ENCODE peak calls at places on chromosomes 7 and 10, in five cellular contexts. I, V, C, Z and G are unnamed samples. For H3K4me1, the result is how much of the 10 kb centered on the place peaks cover.

GRCh38 chr10:59718246-59718645 is 8.6 kb upstream of the SLC16A9 start:
- DNase-seq in Z (no peak), V (no peak), C (no peak), I (no peak), G (no peak)

GRCh38 chr10:100516847-100517246 is 2.8 kb downstream of the SEC31B start:
- DNase-seq in I (no peak), Z (no peak), V (no peak), C (peak), G (no peak)

GRCh38 chr10:110708776-110709443 is 64.8 kb downstream of the RBM20 start:
- DNase-seq in V (no peak), I (no peak), C (no peak), Z (no peak), G (no peak)

GRCh38 chr10:121231059-121231458 is 367.2 kb downstream of the FGFR2 start:
- DNase-seq in Z (no peak), C (no peak), V (no peak), I (no peak), G (no peak)

GRCh38 chr7:24756989-24757798 is at the start of gene GSDME:
- DNase-seq in Z (peak), C (peak), I (peak), V (peak), G (peak)

GRCh38 chr7:102992509-102992819 is 79.7 kb downstream of the LRRC17 start:
- DNase-seq in I (no peak), Z (no peak), V (no peak), C (no peak), G (no peak)

GRCh38 chr7:96126382-96126781 is 195.5 kb downstream of the SLC25A13 start:
- DNase-seq in I (no peak), V (no peak), Z (no peak), C (no peak), G (no peak)

GRCh38 chr7:36158321-36158605 is 5.2 kb downstream of the EEPD1 start:
- DNase-seq in I (no peak), C (no peak), Z (no peak), V (no peak), G (no peak)

GRCh38 chr7:36852931-36853330 is 128.6 kb upstream of the AOAH start:
- DNase-seq in I (no peak), Z (no peak), C (no peak), V (no peak), G (no peak)

GRCh38 chr10:17872191-17873091 is 63.3 kb downstream of the MRC1 start:
- DNase-seq in Z (no peak), I (no peak), V (peak), C (peak), G (peak)

GRCh38 chr10:49741108-49741995 is 20.8 kb downstream of the OGDHL start:
- DNase-seq in I (no peak), C (peak), Z (no peak), V (peak), G (no peak)

GRCh38 chr7:36406156-36406555 is 16.5 kb downstream of the ANLN start:
- DNase-seq in V (no peak), I (no peak), Z (no peak), C (no peak), G (no peak)

GRCh38 chr7:19017374-19017773 is 100.1 kb downstream of the TWIST1 start:
- DNase-seq in Z (no peak), V (no peak), I (no peak), C (no peak), G (no peak)

GRCh38 chr10:104406715-104407517 is 53.3 kb downstream of the CFAP58 start:
- DNase-seq in V (peak), I (no peak), C (peak), Z (no peak), G (peak)

GRCh38 chr10:122492006-122492405 is 30.7 kb downstream of the HTRA1 start:
- DNase-seq in I (no peak), Z (no peak), V (no peak), C (no peak), G (no peak)
- H3K4me1 ChIP-seq in I (under half), Z (under half), V (under half), C (under half), G (under half)

GRCh38 chr10:6274040-6274439 is 71.3 kb downstream of the PFKFB3 start:
- DNase-seq in V (peak), C (no peak), Z (no peak), I (no peak), G (no peak)

GRCh38 chr10:6275022-6275997 is 72.6 kb downstream of the PFKFB3 start:
- DNase-seq in Z (peak), I (peak), C (peak), V (peak), G (peak)

GRCh38 chr10:6272126-6272525 is 69.4 kb downstream of the PFKFB3 start:
- DNase-seq in I (no peak), Z (no peak), C (no peak), V (no peak), G (no peak)

GRCh38 chr10:6273351-6273750 is 70.6 kb downstream of the PFKFB3 start:
- DNase-seq in C (no peak), I (no peak), Z (no peak), V (no peak), G (no peak)

GRCh38 chr10:6274504-6274903 is 71.8 kb downstream of the PFKFB3 start:
- DNase-seq in Z (no peak), I (no peak), V (no peak), C (no peak), G (no peak)
- H3K4me3 ChIP-seq in Z (no peak), I (no peak), V (no peak), C (peak), G (no peak)

DNA sequence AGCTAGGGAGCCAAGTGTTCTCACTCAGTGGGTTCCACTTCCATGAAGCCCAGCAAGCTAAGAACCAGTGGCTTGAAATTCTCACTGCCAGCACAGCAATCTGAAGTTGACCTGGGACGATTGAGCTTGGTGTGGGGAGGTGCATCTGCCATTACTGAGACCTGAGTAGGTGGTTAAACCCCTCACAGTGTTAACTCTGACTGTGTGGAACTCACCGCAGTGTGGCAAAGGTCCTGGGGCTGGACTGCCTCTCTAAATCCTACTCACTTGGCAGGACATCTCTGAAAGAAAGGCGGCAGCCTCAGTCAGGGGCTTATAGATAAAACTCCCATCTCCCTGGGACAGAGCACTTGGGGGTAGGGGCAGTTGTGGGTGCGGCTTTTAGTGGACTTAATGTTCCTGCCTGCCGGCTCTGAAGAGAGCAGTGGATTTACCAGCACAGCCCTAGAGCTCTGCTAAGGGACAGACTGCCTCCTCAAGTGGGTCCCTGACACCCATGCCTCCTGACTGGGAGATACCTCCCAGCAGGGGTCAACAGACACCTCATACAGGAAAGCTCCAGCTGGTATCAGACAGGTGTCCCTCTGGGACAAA is 143.1 kb downstream of the PDE1C start:
- DNase-seq in V (no peak), C (no peak), I (no peak), Z (no peak), G (no peak)
- H3K4me1 ChIP-seq in V (under half), C (under half), I (under half), Z (under half), G (under half)

DNA sequence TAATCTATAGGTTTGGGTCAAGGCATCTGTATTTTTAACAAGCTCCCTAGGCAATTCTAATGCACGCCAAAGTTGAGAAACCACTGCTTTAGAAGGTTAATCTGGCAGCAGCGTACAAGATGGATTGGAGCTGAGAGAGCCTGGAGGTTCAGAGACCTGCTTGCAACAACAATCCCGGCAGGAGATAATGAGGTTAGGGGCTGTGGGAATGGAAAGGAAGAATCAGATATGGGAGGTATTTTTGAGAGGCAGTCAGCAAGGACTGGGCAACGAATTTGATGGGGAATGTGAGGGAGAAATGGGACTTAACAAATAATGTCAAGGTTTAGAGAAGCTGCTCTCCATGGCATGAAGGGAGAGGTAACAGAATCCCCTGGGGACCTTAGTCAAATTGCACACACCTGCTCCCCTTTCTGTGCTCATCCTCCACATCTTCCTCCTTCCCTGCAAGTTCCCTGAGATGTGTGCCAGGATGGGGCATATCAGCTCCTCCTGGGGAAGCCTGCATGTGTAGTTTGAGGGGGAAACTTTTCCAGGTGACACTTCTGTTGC is 731.0 kb upstream of the GALNT17 start:
- DNase-seq in I (no peak), C (no peak), V (no peak), Z (no peak), G (no peak)
- H3K4me3 ChIP-seq in I (no peak), C (no peak), V (no peak), Z (no peak), G (no peak)

DNA sequence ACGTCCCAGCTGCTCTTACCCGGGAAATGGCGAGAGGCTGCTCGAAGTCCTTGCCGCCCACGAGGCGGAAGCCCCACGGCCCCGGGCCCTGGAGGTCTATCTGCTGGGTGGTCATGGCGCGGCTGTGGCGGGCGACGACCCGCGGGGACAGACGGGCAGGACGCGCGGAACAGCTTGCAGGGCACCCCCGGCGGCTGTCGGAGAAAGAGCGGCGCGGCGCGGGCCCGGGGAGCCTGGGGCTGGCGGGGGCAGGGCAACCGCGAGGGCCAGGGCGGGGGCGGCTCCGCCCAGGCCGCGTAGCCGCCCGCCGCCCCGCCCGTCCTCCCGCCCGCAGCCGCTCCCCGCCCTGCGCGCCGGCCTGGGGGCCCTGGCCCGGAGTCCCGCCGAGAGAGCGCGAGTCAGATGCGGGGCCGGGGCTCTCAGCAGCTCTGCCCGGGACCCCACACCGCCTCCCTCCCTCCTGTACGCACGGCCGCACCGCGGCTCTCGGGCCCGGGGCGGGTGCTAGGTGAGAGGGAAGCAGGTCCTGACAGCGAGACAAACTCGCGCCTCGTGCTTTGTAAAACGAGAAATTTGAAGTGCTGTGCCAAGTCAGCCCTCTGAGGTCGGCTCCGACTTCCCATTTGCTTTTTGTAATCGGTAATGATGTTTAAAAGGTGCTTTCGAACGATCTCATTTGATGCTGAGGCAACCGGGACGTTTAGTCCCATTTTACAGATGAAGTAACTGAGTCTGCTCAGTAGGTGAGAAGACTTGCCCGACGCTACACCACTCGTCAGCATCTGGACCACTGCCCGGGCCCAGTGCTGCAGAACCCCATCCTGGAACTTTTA is at the start of gene PDLIM1:
- DNase-seq in Z (no peak), C (peak), V (peak), I (peak), G (peak)
- H3K4me1 ChIP-seq in Z (under half), C (under half), V (under half), I (under half), G (under half)

GRCh38 chr10:58177362-58177947 is 90.2 kb downstream of the IPMK start:
- DNase-seq in C (peak), V (peak), I (no peak), Z (no peak), G (no peak)

GRCh38 chr10:58178811-58179210 is 88.9 kb downstream of the IPMK start:
- DNase-seq in C (peak), I (no peak), V (peak), Z (no peak), G (no peak)

GRCh38 chr10:58173391-58173790 is 94.3 kb downstream of the IPMK start:
- DNase-seq in I (no peak), C (peak), V (no peak), Z (no peak), G (no peak)

GRCh38 chr10:58174831-58175230 is 92.9 kb downstream of the IPMK start:
- DNase-seq in Z (no peak), V (no peak), C (no peak), I (no peak), G (no peak)

GRCh38 chr10:58175990-58176910 is 91.4 kb downstream of the IPMK start:
- DNase-seq in C (no peak), I (no peak), V (peak), Z (no peak), G (no peak)
- H3K4me3 ChIP-seq in C (no peak), I (no peak), V (no peak), Z (no peak), G (no peak)

GRCh38 chr10:117537904-117538524 is 4.5 kb upstream of the EMX2 start:
- DNase-seq in I (peak), Z (no peak), C (no peak), V (no peak), G (no peak)
- H3K4me1 ChIP-seq in I (under half), Z (under half), C (under half), V (under half), G (under half)

DNA sequence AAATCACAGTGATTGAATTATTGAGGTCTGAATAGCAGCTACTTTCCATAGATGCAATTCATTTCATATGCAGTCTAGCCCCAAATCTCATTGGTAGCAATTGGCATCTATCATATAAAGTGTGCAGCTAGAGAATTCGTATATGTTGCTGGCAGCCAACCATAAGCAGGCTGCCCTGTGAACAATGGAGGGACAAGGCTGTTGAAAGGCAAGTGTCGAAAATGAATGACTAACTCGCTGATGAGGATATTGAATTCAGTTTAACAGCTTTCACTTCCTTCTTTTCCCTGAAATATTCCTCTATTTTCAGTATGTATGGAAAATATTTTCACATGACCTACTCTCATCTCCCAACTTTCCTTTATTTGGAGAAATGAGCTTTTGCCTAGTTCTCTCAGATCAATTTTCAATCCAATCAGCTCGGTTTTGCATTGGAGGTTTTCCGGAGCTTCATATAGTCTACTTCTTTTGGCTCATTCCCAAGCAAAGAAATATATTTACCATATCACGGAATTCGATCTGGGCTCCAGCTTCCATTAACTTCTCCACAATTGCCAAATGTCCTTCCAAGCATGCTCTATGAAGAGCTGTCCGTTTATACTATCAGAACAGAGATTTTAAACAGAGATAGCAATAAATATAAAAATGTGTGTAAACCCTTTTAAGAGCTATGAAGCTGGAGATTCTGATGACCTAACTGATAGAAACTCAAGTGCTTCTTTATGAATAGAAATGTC is 3.5 kb downstream of the ANKRD1 start:
- DNase-seq in I (no peak), Z (no peak), C (no peak), V (peak), G (no peak)
- H3K4me3 ChIP-seq in I (no peak), Z (no peak), C (no peak), V (no peak), G (no peak)

DNA sequence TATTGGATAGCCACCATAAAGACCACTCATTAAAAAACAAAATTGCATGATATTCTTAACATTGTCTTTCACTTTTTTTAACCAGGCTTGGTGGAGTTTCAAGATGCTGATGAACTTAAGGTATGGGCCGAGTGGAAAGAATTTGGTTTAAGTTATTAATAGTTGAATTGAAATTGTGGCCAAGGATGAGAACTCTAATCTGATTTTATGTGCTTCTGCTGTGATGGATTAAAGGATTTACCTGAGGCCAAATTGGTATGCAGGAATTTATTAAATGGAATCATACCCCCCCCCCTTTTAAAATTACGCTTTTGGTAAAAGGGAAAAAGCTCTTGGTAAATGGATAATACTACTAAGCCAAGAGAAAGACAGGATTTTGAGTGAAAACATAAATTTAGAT is 33.8 kb upstream of the TOMM7 start:
- DNase-seq in I (no peak), Z (no peak), V (no peak), C (no peak), G (no peak)
- H3K4me1 ChIP-seq in I (under half), Z (under half), V (under half), C (half or more), G (under half)